ENCODE peak calls at places on chromosome 15, in eight cellular contexts. One of them, this sample, is unnamed.

GRCh38 chr15:75929799-75930565 is 26.3 kb downstream of the FBXO22 start:
- DNase-seq in osteoblast: no peak
- DNase-seq in fibroblast of lung: no peak
- DNase-seq in GM06990: no peak
- DNase-seq in astrocyte of the cerebellum: no peak
- DNase-seq in cardiac fibroblast: no peak
- DNase-seq in cardiac muscle cell: peak
- DNase-seq in fibroblast of the aortic adventitia: no peak
- DNase-seq in this sample: no peak

GRCh38 chr15:91882858-91883586 is 29.5 kb downstream of the SLCO3A1 start:
- DNase-seq in osteoblast: no peak
- DNase-seq in fibroblast of lung: peak
- DNase-seq in GM06990: no peak
- DNase-seq in astrocyte of the cerebellum: no peak
- DNase-seq in cardiac fibroblast: no peak
- DNase-seq in cardiac muscle cell: no peak
- DNase-seq in fibroblast of the aortic adventitia: peak
- DNase-seq in this sample: no peak

GRCh38 chr15:88752501-88752900 is 50.7 kb upstream of the ACAN start:
- DNase-seq in osteoblast: no peak
- DNase-seq in fibroblast of lung: no peak
- DNase-seq in GM06990: no peak
- DNase-seq in astrocyte of the cerebellum: no peak
- DNase-seq in cardiac fibroblast: no peak
- DNase-seq in cardiac muscle cell: no peak
- DNase-seq in fibroblast of the aortic adventitia: no peak
- DNase-seq in this sample: no peak

GRCh38 chr15:61069369-61070075 is 159.6 kb downstream of the RORA start:
- DNase-seq in osteoblast: no peak
- DNase-seq in fibroblast of lung: peak
- DNase-seq in GM06990: no peak
- DNase-seq in astrocyte of the cerebellum: no peak
- DNase-seq in cardiac fibroblast: no peak
- DNase-seq in cardiac muscle cell: no peak
- DNase-seq in fibroblast of the aortic adventitia: no peak
- DNase-seq in this sample: peak

GRCh38 chr15:100966997-100967396 is 47.8 kb downstream of the LRRK1 start:
- DNase-seq in osteoblast: no peak
- DNase-seq in fibroblast of lung: no peak
- DNase-seq in GM06990: no peak
- DNase-seq in astrocyte of the cerebellum: no peak
- DNase-seq in cardiac fibroblast: no peak
- DNase-seq in cardiac muscle cell: no peak
- DNase-seq in fibroblast of the aortic adventitia: no peak
- DNase-seq in this sample: no peak

GRCh38 chr15:33008284-33009011 is 186.1 kb downstream of the FMN1 start:
- DNase-seq in osteoblast: no peak
- DNase-seq in fibroblast of lung: peak
- DNase-seq in GM06990: no peak
- DNase-seq in astrocyte of the cerebellum: peak
- DNase-seq in cardiac fibroblast: peak
- DNase-seq in cardiac muscle cell: no peak
- DNase-seq in fibroblast of the aortic adventitia: peak
- DNase-seq in this sample: peak

GRCh38 chr15:98121957-98122356 is 161.5 kb downstream of the ARRDC4 start:
- DNase-seq in osteoblast: no peak
- DNase-seq in fibroblast of lung: no peak
- DNase-seq in GM06990: no peak
- DNase-seq in astrocyte of the cerebellum: no peak
- DNase-seq in cardiac fibroblast: no peak
- DNase-seq in cardiac muscle cell: no peak
- DNase-seq in fibroblast of the aortic adventitia: no peak
- DNase-seq in this sample: peak

GRCh38 chr15:85615930-85616329 is 178.8 kb downstream of the KLHL25 start:
- DNase-seq in osteoblast: no peak
- DNase-seq in fibroblast of lung: peak
- DNase-seq in GM06990: no peak
- DNase-seq in astrocyte of the cerebellum: no peak
- DNase-seq in cardiac fibroblast: peak
- DNase-seq in cardiac muscle cell: peak
- DNase-seq in fibroblast of the aortic adventitia: peak
- DNase-seq in this sample: peak

GRCh38 chr15:76338555-76339301 is 2.2 kb downstream of the ISL2 start:
- DNase-seq in osteoblast: peak
- DNase-seq in fibroblast of lung: no peak
- DNase-seq in GM06990: no peak
- DNase-seq in astrocyte of the cerebellum: no peak
- DNase-seq in cardiac fibroblast: no peak
- DNase-seq in cardiac muscle cell: no peak
- DNase-seq in fibroblast of the aortic adventitia: no peak
- DNase-seq in this sample: no peak

GRCh38 chr15:77670558-77671148 is 37.9 kb upstream of the LINGO1 start:
- DNase-seq in osteoblast: no peak
- DNase-seq in fibroblast of lung: no peak
- DNase-seq in GM06990: no peak
- DNase-seq in astrocyte of the cerebellum: no peak
- DNase-seq in cardiac fibroblast: no peak
- DNase-seq in cardiac muscle cell: no peak
- DNase-seq in fibroblast of the aortic adventitia: no peak
- DNase-seq in this sample: no peak

DNA sequence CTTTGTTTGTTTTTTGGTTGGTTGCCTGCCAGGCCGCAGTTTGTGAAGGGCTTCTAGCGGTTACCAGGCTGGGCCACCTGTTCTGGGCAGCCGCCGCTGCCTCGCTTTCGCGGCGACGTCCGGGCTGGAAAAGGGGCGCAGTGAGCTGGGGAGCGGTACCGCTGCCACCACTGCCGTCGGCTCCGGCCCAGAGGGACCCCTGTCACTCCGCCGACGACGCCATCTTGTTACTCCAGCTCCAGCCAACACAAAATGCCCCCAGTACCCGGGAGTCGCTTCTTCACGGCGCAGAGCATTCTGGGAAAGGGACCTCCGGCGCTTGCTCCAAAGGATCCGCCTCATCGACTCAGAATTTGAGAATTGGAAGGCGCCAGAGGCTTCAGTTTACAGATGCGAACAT is 238.8 kb downstream of the CDIN1 start:
- DNase-seq in osteoblast: no peak
- DNase-seq in fibroblast of lung: no peak
- DNase-seq in GM06990: no peak
- DNase-seq in astrocyte of the cerebellum: no peak
- DNase-seq in cardiac fibroblast: no peak
- DNase-seq in cardiac muscle cell: no peak
- DNase-seq in fibroblast of the aortic adventitia: no peak
- DNase-seq in this sample: no peak
- H3K4me3 ChIP-seq in osteoblast: no peak
- H3K4me3 ChIP-seq in fibroblast of lung: no peak
- H3K4me3 ChIP-seq in GM06990: no peak
- H3K4me3 ChIP-seq in astrocyte of the cerebellum: no peak
- H3K4me3 ChIP-seq in cardiac fibroblast: no peak
- H3K4me3 ChIP-seq in cardiac muscle cell: no peak
- H3K4me3 ChIP-seq in fibroblast of the aortic adventitia: no peak
- H3K4me3 ChIP-seq in this sample: no peak

GRCh38 chr15:92954578-92954977 is 54.5 kb downstream of the CHD2 start:
- DNase-seq in osteoblast: no peak
- DNase-seq in fibroblast of lung: no peak
- DNase-seq in GM06990: no peak
- DNase-seq in astrocyte of the cerebellum: no peak
- DNase-seq in cardiac fibroblast: no peak
- DNase-seq in cardiac muscle cell: peak
- DNase-seq in fibroblast of the aortic adventitia: no peak
- DNase-seq in this sample: no peak
- TF ChIP-seq CTCF in osteoblast: peak
- TF ChIP-seq CTCF in fibroblast of lung: no peak
- TF ChIP-seq CTCF in GM06990: peak
- TF ChIP-seq CTCF in astrocyte of the cerebellum: peak
- TF ChIP-seq CTCF in cardiac fibroblast: peak
- TF ChIP-seq CTCF in cardiac muscle cell: peak
- TF ChIP-seq CTCF in fibroblast of the aortic adventitia: peak
- TF ChIP-seq CTCF in this sample: peak

GRCh38 chr15:70308011-70308761 is 210.5 kb upstream of the TLE3 start:
- DNase-seq in osteoblast: no peak
- DNase-seq in fibroblast of lung: no peak
- DNase-seq in GM06990: no peak
- DNase-seq in astrocyte of the cerebellum: no peak
- DNase-seq in cardiac fibroblast: no peak
- DNase-seq in cardiac muscle cell: no peak
- DNase-seq in fibroblast of the aortic adventitia: no peak
- DNase-seq in this sample: peak
- H3K4me3 ChIP-seq in osteoblast: no peak
- H3K4me3 ChIP-seq in fibroblast of lung: no peak
- H3K4me3 ChIP-seq in GM06990: no peak
- H3K4me3 ChIP-seq in astrocyte of the cerebellum: no peak
- H3K4me3 ChIP-seq in cardiac fibroblast: no peak
- H3K4me3 ChIP-seq in cardiac muscle cell: no peak
- H3K4me3 ChIP-seq in fibroblast of the aortic adventitia: no peak
- H3K4me3 ChIP-seq in this sample: no peak

DNA sequence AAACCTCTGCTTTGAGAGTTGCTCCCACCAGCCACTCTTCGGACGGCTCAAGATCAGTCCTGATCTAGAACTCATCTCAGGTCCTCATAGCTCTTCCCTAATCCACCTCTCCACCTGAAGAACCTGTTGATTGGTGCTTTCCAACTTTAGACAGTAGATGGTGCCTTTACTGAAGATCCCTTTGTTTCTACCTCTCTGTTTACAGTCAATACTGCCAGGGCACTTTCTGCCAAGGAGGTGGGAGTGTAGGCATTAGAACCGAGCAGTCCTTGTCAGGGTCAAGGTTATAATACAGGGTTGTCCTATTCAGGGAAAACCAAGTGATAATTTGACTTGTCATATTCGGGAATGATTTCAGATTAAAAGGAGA is 1.2 kb downstream of the CGNL1 start:
- DNase-seq in osteoblast: no peak
- DNase-seq in fibroblast of lung: no peak
- DNase-seq in GM06990: no peak
- DNase-seq in astrocyte of the cerebellum: no peak
- DNase-seq in cardiac fibroblast: no peak
- DNase-seq in cardiac muscle cell: no peak
- DNase-seq in fibroblast of the aortic adventitia: no peak
- DNase-seq in this sample: no peak
- TF ChIP-seq CTCF in osteoblast: no peak
- TF ChIP-seq CTCF in fibroblast of lung: no peak
- TF ChIP-seq CTCF in GM06990: no peak
- TF ChIP-seq CTCF in astrocyte of the cerebellum: no peak
- TF ChIP-seq CTCF in cardiac fibroblast: no peak
- TF ChIP-seq CTCF in cardiac muscle cell: no peak
- TF ChIP-seq CTCF in fibroblast of the aortic adventitia: no peak
- TF ChIP-seq CTCF in this sample: no peak

GRCh38 chr15:31403096-31403495 is 76.5 kb downstream of the KLF13 start:
- DNase-seq in osteoblast: peak
- DNase-seq in fibroblast of lung: no peak
- DNase-seq in GM06990: no peak
- DNase-seq in astrocyte of the cerebellum: no peak
- DNase-seq in cardiac fibroblast: no peak
- DNase-seq in cardiac muscle cell: no peak
- DNase-seq in fibroblast of the aortic adventitia: no peak
- DNase-seq in this sample: no peak
- H3K4me3 ChIP-seq in osteoblast: no peak
- H3K4me3 ChIP-seq in fibroblast of lung: no peak
- H3K4me3 ChIP-seq in GM06990: no peak
- H3K4me3 ChIP-seq in astrocyte of the cerebellum: no peak
- H3K4me3 ChIP-seq in cardiac fibroblast: no peak
- H3K4me3 ChIP-seq in cardiac muscle cell: no peak
- H3K4me3 ChIP-seq in fibroblast of the aortic adventitia: no peak
- H3K4me3 ChIP-seq in this sample: no peak

GRCh38 chr15:45795487-45796069 is 160.7 kb downstream of the SQOR start:
- DNase-seq in osteoblast: peak
- DNase-seq in fibroblast of lung: peak
- DNase-seq in GM06990: no peak
- DNase-seq in astrocyte of the cerebellum: peak
- DNase-seq in cardiac fibroblast: peak
- DNase-seq in cardiac muscle cell: peak
- DNase-seq in fibroblast of the aortic adventitia: peak
- DNase-seq in this sample: peak
- TF ChIP-seq CTCF in osteoblast: peak
- TF ChIP-seq CTCF in fibroblast of lung: peak
- TF ChIP-seq CTCF in GM06990: peak
- TF ChIP-seq CTCF in astrocyte of the cerebellum: peak
- TF ChIP-seq CTCF in cardiac fibroblast: peak
- TF ChIP-seq CTCF in cardiac muscle cell: peak
- TF ChIP-seq CTCF in fibroblast of the aortic adventitia: peak
- TF ChIP-seq CTCF in this sample: peak

This sample was measured in astrocyte of the spinal cord.